ENCODE peak calls at places on chromosomes 7 and 10, in nine cellular contexts. One of them, this sample, is unnamed.

GRCh38 chr7:98051118-98051744 is 55.4 kb upstream of the LMTK2 start:
- DNase-seq in fibroblast of lung: no peak
- DNase-seq in ecto neural progenitor cell: peak; percentile 62
- DNase-seq in kidney glomerular epithelial cell: no peak
- DNase-seq in T-cell: peak; percentile 24
- DNase-seq in stimulated activated CD8-positive, alpha-beta memory T cell treated with anti-CD3 and anti-CD28 coated beads, Interleukin-7, amount 100 ng/mL, for 1 hour: peak; percentile 9
- DNase-seq in ELR: no peak
- DNase-seq in BJ: no peak
- DNase-seq in non-pigmented ciliary epithelial cell: no peak
- DNase-seq in this sample: no peak

GRCh38 chr7:92621026-92621540 is 30.9 kb upstream of the FAM133B start:
- DNase-seq in fibroblast of lung: peak; percentile 94
- DNase-seq in ecto neural progenitor cell: no peak
- DNase-seq in kidney glomerular epithelial cell: peak; percentile 84
- DNase-seq in T-cell: peak; percentile 77
- DNase-seq in stimulated activated CD8-positive, alpha-beta memory T cell treated with anti-CD3 and anti-CD28 coated beads, Interleukin-7, amount 100 ng/mL, for 1 hour: peak; percentile 50
- DNase-seq in ELR: peak; percentile 91
- DNase-seq in BJ: peak; percentile 52
- DNase-seq in non-pigmented ciliary epithelial cell: peak; percentile 88
- DNase-seq in this sample: peak; percentile 81

GRCh38 chr10:121990015-121990677 is 1.2 kb downstream of the TACC2 start:
- DNase-seq in fibroblast of lung: no peak
- DNase-seq in ecto neural progenitor cell: no peak
- DNase-seq in kidney glomerular epithelial cell: no peak
- DNase-seq in T-cell: no peak
- DNase-seq in stimulated activated CD8-positive, alpha-beta memory T cell treated with anti-CD3 and anti-CD28 coated beads, Interleukin-7, amount 100 ng/mL, for 1 hour: no peak
- DNase-seq in ELR: no peak
- DNase-seq in BJ: no peak
- DNase-seq in non-pigmented ciliary epithelial cell: no peak
- DNase-seq in this sample: no peak

GRCh38 chr10:13788701-13789447 is 202.1 kb downstream of the PRPF18 start:
- DNase-seq in fibroblast of lung: peak; percentile 66
- DNase-seq in ecto neural progenitor cell: no peak
- DNase-seq in kidney glomerular epithelial cell: peak; percentile 35
- DNase-seq in T-cell: no peak
- DNase-seq in stimulated activated CD8-positive, alpha-beta memory T cell treated with anti-CD3 and anti-CD28 coated beads, Interleukin-7, amount 100 ng/mL, for 1 hour: no peak
- DNase-seq in ELR: peak; percentile 39
- DNase-seq in BJ: no peak
- DNase-seq in non-pigmented ciliary epithelial cell: no peak
- DNase-seq in this sample: peak; percentile 72

GRCh38 chr10:124672181-124672638 is 72.0 kb downstream of the FAM53B start:
- DNase-seq in fibroblast of lung: no peak
- DNase-seq in ecto neural progenitor cell: peak; percentile 68
- DNase-seq in kidney glomerular epithelial cell: no peak
- DNase-seq in T-cell: no peak
- DNase-seq in stimulated activated CD8-positive, alpha-beta memory T cell treated with anti-CD3 and anti-CD28 coated beads, Interleukin-7, amount 100 ng/mL, for 1 hour: no peak
- DNase-seq in ELR: no peak
- DNase-seq in BJ: no peak
- DNase-seq in non-pigmented ciliary epithelial cell: no peak
- DNase-seq in this sample: peak; percentile 29

GRCh38 chr7:44056681-44057080 is 8.7 kb downstream of the PGAM2 start:
- DNase-seq in fibroblast of lung: no peak
- DNase-seq in ecto neural progenitor cell: no peak
- DNase-seq in kidney glomerular epithelial cell: no peak
- DNase-seq in T-cell: no peak
- DNase-seq in stimulated activated CD8-positive, alpha-beta memory T cell treated with anti-CD3 and anti-CD28 coated beads, Interleukin-7, amount 100 ng/mL, for 1 hour: no peak
- DNase-seq in ELR: no peak
- DNase-seq in BJ: no peak
- DNase-seq in non-pigmented ciliary epithelial cell: no peak
- DNase-seq in this sample: no peak

GRCh38 chr7:2403014-2403717 is at the start of gene CHST12:
- DNase-seq in fibroblast of lung: peak; percentile 86
- DNase-seq in ecto neural progenitor cell: peak; percentile 97
- DNase-seq in kidney glomerular epithelial cell: peak; percentile 89
- DNase-seq in T-cell: peak; percentile 91
- DNase-seq in stimulated activated CD8-positive, alpha-beta memory T cell treated with anti-CD3 and anti-CD28 coated beads, Interleukin-7, amount 100 ng/mL, for 1 hour: peak; percentile 86
- DNase-seq in ELR: peak; percentile 95
- DNase-seq in BJ: peak; percentile 52
- DNase-seq in non-pigmented ciliary epithelial cell: peak; percentile 38
- DNase-seq in this sample: peak; percentile 88

GRCh38 chr10:98446656-98447221 is at the start of gene HPS1:
- DNase-seq in fibroblast of lung: peak; percentile 63
- DNase-seq in ecto neural progenitor cell: peak; percentile 79
- DNase-seq in kidney glomerular epithelial cell: peak; percentile 49
- DNase-seq in T-cell: peak; percentile 66
- DNase-seq in stimulated activated CD8-positive, alpha-beta memory T cell treated with anti-CD3 and anti-CD28 coated beads, Interleukin-7, amount 100 ng/mL, for 1 hour: peak; percentile 60
- DNase-seq in ELR: peak; percentile 79
- DNase-seq in BJ: no peak
- DNase-seq in non-pigmented ciliary epithelial cell: no peak
- DNase-seq in this sample: peak; percentile 58